ENCODE peak calls at places on chromosomes 6 and 20, in six cellular contexts. One of them, this sample, is unnamed.

GRCh38 chr20:50533061-50533460 is 22.9 kb downstream of the PTPN1 start:
- DNase-seq in A549: no peak
- DNase-seq in uterus: no peak
- DNase-seq in lower leg skin: no peak
- DNase-seq in esophagus squamous epithelium: no peak
- DNase-seq in stomach: no peak
- DNase-seq in this sample: no peak

GRCh38 chr6:155483858-155484257 is 28.2 kb upstream of the NOX3 start:
- DNase-seq in lower leg skin: no peak
- DNase-seq in stomach: no peak
- DNase-seq in uterus: no peak
- DNase-seq in A549: no peak
- DNase-seq in esophagus squamous epithelium: no peak
- DNase-seq in this sample: no peak

GRCh38 chr20:52313335-52313963 is 121.9 kb upstream of the ZFP64 start:
- DNase-seq in stomach: no peak
- DNase-seq in lower leg skin: no peak
- DNase-seq in A549: peak
- DNase-seq in uterus: no peak
- DNase-seq in esophagus squamous epithelium: no peak
- DNase-seq in this sample: no peak

GRCh38 chr6:154187203-154187602 is 148.2 kb downstream of the OPRM1 start:
- DNase-seq in uterus: no peak
- DNase-seq in lower leg skin: no peak
- DNase-seq in esophagus squamous epithelium: no peak
- DNase-seq in stomach: no peak
- DNase-seq in A549: no peak
- DNase-seq in this sample: no peak

GRCh38 chr6:155185544-155185943 is 78.3 kb upstream of the CLDN20 start:
- DNase-seq in uterus: no peak
- DNase-seq in esophagus squamous epithelium: no peak
- DNase-seq in A549: peak
- DNase-seq in stomach: peak
- DNase-seq in lower leg skin: no peak
- DNase-seq in this sample: no peak

GRCh38 chr6:149846321-149846720 is 17.8 kb downstream of the LRP11 start:
- DNase-seq in uterus: peak
- DNase-seq in lower leg skin: no peak
- DNase-seq in esophagus squamous epithelium: no peak
- DNase-seq in stomach: peak
- DNase-seq in A549: peak
- DNase-seq in this sample: no peak

GRCh38 chr6:88808381-88808780 is 155.0 kb downstream of the RNGTT start:
- DNase-seq in stomach: no peak
- DNase-seq in esophagus squamous epithelium: no peak
- DNase-seq in A549: no peak
- DNase-seq in lower leg skin: no peak
- DNase-seq in uterus: no peak
- DNase-seq in this sample: no peak

GRCh38 chr20:13263451-13263850 is 42.4 kb downstream of the ISM1 start:
- DNase-seq in stomach: no peak
- DNase-seq in uterus: no peak
- DNase-seq in lower leg skin: no peak
- DNase-seq in A549: no peak
- DNase-seq in esophagus squamous epithelium: no peak
- DNase-seq in this sample: no peak

GRCh38 chr20:37518606-37519507 is 2.2 kb upstream of the NNAT start:
- DNase-seq in uterus: no peak
- DNase-seq in lower leg skin: no peak
- DNase-seq in A549: no peak
- DNase-seq in stomach: peak
- DNase-seq in esophagus squamous epithelium: no peak
- DNase-seq in this sample: no peak

GRCh38 chr20:40826699-40827098 is 137.7 kb upstream of the MAFB start:
- DNase-seq in lower leg skin: no peak
- DNase-seq in stomach: no peak
- DNase-seq in esophagus squamous epithelium: no peak
- DNase-seq in uterus: no peak
- DNase-seq in A549: no peak
- DNase-seq in this sample: no peak

GRCh38 chr20:59648720-59649119 is 44.4 kb downstream of the PHACTR3 start:
- DNase-seq in lower leg skin: no peak
- DNase-seq in stomach: no peak
- DNase-seq in uterus: no peak
- DNase-seq in A549: no peak
- DNase-seq in esophagus squamous epithelium: no peak
- DNase-seq in this sample: no peak

GRCh38 chr20:38874460-38875169 is 51.6 kb upstream of the FAM83D start:
- DNase-seq in uterus: no peak
- DNase-seq in lower leg skin: no peak
- DNase-seq in A549: no peak
- DNase-seq in stomach: no peak
- DNase-seq in esophagus squamous epithelium: no peak
- DNase-seq in this sample: no peak

GRCh38 chr20:38873050-38873581 is 53.1 kb upstream of the FAM83D start:
- DNase-seq in lower leg skin: no peak
- DNase-seq in stomach: no peak
- DNase-seq in uterus: no peak
- DNase-seq in esophagus squamous epithelium: no peak
- DNase-seq in A549: no peak
- DNase-seq in this sample: no peak

GRCh38 chr20:38872491-38873049 is 53.6 kb upstream of the FAM83D start:
- DNase-seq in lower leg skin: no peak
- DNase-seq in uterus: no peak
- DNase-seq in stomach: no peak
- DNase-seq in A549: no peak
- DNase-seq in esophagus squamous epithelium: no peak
- DNase-seq in this sample: no peak

GRCh38 chr20:38877483-38877882 is 48.7 kb upstream of the FAM83D start:
- DNase-seq in A549: no peak
- DNase-seq in esophagus squamous epithelium: no peak
- DNase-seq in stomach: no peak
- DNase-seq in lower leg skin: no peak
- DNase-seq in uterus: no peak
- DNase-seq in this sample: no peak

DNA sequence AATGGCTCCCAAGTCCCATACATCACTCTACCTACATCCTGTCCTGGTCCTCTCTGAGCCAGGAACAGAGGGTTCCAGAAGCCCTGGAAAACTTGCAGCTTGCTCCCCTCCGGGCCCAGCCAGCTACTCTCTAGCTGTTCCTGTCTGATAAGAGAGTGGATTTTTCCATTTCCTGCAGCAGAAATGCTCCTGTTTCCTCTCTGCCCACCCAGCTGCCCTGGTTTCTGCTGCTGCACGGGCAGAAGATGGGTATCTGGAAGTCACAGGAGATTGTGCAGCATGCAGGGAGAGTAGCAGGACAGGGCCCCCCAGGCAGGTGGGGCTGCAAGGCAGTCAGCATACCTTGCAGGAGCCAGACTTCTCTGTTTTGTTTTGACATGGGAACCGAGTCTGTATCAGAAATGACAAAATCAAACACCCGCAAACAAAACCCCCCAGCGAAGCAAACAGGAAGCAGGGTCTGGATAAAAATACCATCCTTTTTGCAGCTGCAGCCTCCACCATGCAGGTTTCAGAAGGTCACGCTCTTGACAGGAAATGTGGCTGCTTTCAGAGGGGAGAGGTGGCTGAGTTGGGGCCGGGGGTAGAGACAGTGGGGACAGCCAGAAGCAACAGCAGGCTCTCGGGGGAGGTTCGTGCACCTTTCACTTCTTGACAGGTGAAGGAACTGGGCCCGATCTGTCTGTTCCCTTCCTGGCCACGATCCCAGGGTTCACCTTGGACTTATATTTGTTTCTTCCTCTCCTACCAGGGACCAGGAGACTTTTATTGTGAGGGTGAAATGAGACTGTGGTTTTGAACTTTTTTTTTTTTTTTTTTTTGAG is 50.8 kb upstream of the FAM83D start:
- DNase-seq in esophagus squamous epithelium: no peak
- DNase-seq in uterus: no peak
- DNase-seq in lower leg skin: no peak
- DNase-seq in A549: no peak
- DNase-seq in stomach: no peak
- DNase-seq in this sample: no peak
- TF ChIP-seq POLR2A in esophagus squamous epithelium: peak
- TF ChIP-seq POLR2A in uterus: no peak
- TF ChIP-seq POLR2A in lower leg skin: no peak
- TF ChIP-seq POLR2A in A549: no peak
- TF ChIP-seq POLR2A in stomach: no peak
- TF ChIP-seq POLR2A in this sample: no peak

GRCh38 chr6:30329331-30329730 is 2.6 kb downstream of the TRIM39 start:
- DNase-seq in lower leg skin: no peak
- DNase-seq in A549: no peak
- DNase-seq in stomach: peak
- DNase-seq in esophagus squamous epithelium: no peak
- DNase-seq in uterus: no peak
- DNase-seq in this sample: no peak

GRCh38 chr6:30325150-30325872 is 1.4 kb upstream of the TRIM39 start:
- DNase-seq in stomach: peak
- DNase-seq in A549: peak
- DNase-seq in lower leg skin: no peak
- DNase-seq in uterus: no peak
- DNase-seq in esophagus squamous epithelium: no peak
- DNase-seq in this sample: no peak

GRCh38 chr6:30327232-30327746 is 562 bp downstream of the TRIM39 start:
- DNase-seq in lower leg skin: peak
- DNase-seq in A549: no peak
- DNase-seq in stomach: no peak
- DNase-seq in uterus: no peak
- DNase-seq in esophagus squamous epithelium: no peak
- DNase-seq in this sample: no peak

GRCh38 chr6:30325873-30326445 is 768 bp upstream of the TRIM39 start:
- DNase-seq in uterus: no peak
- DNase-seq in stomach: no peak
- DNase-seq in esophagus squamous epithelium: no peak
- DNase-seq in A549: no peak
- DNase-seq in lower leg skin: peak
- DNase-seq in this sample: peak

GRCh38 chr6:30326446-30327231 is at the start of gene TRIM39:
- DNase-seq in A549: peak
- DNase-seq in stomach: peak
- DNase-seq in uterus: peak
- DNase-seq in esophagus squamous epithelium: peak
- DNase-seq in lower leg skin: peak
- DNase-seq in this sample: peak
- TF ChIP-seq POLR2A in A549: peak
- TF ChIP-seq POLR2A in stomach: peak
- TF ChIP-seq POLR2A in uterus: peak
- TF ChIP-seq POLR2A in esophagus squamous epithelium: peak
- TF ChIP-seq POLR2A in lower leg skin: peak
- TF ChIP-seq POLR2A in this sample: peak

GRCh38 chr6:14549319-14549770 is 431.8 kb downstream of the CD83 start:
- DNase-seq in uterus: no peak
- DNase-seq in A549: no peak
- DNase-seq in lower leg skin: no peak
- DNase-seq in esophagus squamous epithelium: no peak
- DNase-seq in stomach: no peak
- DNase-seq in this sample: no peak
- TF ChIP-seq POLR2A in uterus: no peak
- TF ChIP-seq POLR2A in A549: no peak
- TF ChIP-seq POLR2A in lower leg skin: no peak
- TF ChIP-seq POLR2A in esophagus squamous epithelium: no peak
- TF ChIP-seq POLR2A in stomach: no peak
- TF ChIP-seq POLR2A in this sample: no peak

DNA sequence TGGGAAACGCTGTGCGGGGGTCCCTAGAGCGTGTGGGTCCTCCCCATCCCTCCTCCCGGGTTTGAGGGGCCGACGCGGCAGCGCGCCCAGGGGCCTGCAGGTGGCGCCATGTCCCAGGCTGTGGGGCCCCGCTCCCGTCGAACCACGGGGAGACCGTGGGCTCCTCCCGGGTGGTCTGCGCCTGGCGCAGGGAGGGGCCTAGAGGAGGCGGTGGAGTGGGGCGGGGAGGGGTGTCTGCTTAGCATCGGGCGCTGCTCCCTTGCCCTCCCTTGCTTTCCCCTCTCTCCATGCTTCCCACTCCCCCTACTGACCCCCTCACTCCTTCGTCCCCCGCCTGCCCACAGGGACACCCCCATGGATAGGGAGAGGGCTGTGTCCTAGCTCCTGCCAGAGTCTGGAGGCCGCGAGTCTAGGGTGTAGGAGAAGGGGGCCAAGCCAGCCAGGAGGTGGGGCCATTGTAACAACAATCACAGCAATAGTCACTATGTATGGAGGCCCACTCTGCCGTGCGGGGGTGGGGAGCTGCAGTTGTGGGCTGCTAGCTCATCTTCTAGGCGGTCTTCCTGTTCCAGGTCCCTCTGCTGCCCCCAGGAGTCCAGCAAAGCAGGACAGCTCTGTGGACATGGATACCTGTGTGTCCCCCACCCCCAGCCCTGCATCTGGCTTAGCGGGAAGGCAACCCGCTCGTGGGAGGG is 51.7 kb downstream of the CHMP4B start:
- DNase-seq in A549: peak
- DNase-seq in lower leg skin: no peak
- DNase-seq in uterus: peak
- DNase-seq in stomach: peak
- DNase-seq in esophagus squamous epithelium: no peak
- DNase-seq in this sample: no peak
- TF ChIP-seq POLR2A in A549: no peak
- TF ChIP-seq POLR2A in lower leg skin: no peak
- TF ChIP-seq POLR2A in uterus: no peak
- TF ChIP-seq POLR2A in stomach: no peak
- TF ChIP-seq POLR2A in esophagus squamous epithelium: no peak
- TF ChIP-seq POLR2A in this sample: no peak

GRCh38 chr6:7115452-7116223 is 7.9 kb downstream of the RREB1 start:
- DNase-seq in stomach: no peak
- DNase-seq in uterus: no peak
- DNase-seq in lower leg skin: no peak
- DNase-seq in esophagus squamous epithelium: no peak
- DNase-seq in A549: no peak
- DNase-seq in this sample: no peak

GRCh38 chr6:7114744-7115451 is 7.1 kb downstream of the RREB1 start:
- DNase-seq in A549: no peak
- DNase-seq in lower leg skin: no peak
- DNase-seq in stomach: no peak
- DNase-seq in uterus: no peak
- DNase-seq in esophagus squamous epithelium: no peak
- DNase-seq in this sample: no peak

GRCh38 chr6:7121704-7122241 is 14.0 kb downstream of the RREB1 start:
- DNase-seq in A549: no peak
- DNase-seq in esophagus squamous epithelium: no peak
- DNase-seq in uterus: no peak
- DNase-seq in stomach: no peak
- DNase-seq in lower leg skin: no peak
- DNase-seq in this sample: no peak

GRCh38 chr6:7122684-7123083 is 14.9 kb downstream of the RREB1 start:
- DNase-seq in uterus: no peak
- DNase-seq in lower leg skin: no peak
- DNase-seq in esophagus squamous epithelium: no peak
- DNase-seq in stomach: no peak
- DNase-seq in A549: no peak
- DNase-seq in this sample: no peak

DNA sequence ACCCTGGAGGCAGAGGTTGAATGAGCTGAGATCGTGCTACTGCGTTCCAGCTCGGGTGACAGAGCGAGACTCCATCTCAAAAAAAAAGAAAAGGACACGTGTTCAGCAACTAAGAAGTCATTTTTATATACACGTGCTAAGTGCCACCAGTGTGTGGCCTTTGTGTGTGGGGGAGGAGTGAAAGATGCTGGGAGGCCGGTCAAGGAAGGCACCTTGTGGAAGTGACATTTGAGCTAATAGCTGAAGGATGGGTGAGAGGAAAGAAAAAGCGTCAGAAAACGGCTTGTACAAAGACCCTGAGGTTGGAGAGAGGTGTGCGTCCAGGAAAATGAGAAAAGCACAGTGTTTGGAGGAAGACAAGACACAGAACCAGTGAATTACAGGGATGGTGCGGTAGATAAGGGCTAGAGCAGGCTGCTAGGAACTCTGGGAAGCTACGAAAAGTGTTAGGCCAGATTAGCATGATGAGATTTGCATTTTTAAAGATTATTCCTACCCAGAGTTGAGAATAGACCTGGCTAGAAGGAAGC is 11.6 kb downstream of the RREB1 start:
- DNase-seq in esophagus squamous epithelium: no peak
- DNase-seq in A549: no peak
- DNase-seq in uterus: no peak
- DNase-seq in stomach: no peak
- DNase-seq in lower leg skin: no peak
- DNase-seq in this sample: no peak
- TF ChIP-seq POLR2A in esophagus squamous epithelium: no peak
- TF ChIP-seq POLR2A in A549: no peak
- TF ChIP-seq POLR2A in uterus: no peak
- TF ChIP-seq POLR2A in stomach: no peak
- TF ChIP-seq POLR2A in lower leg skin: no peak
- TF ChIP-seq POLR2A in this sample: no peak

This sample was measured in tibial nerve.